ENCODE peak calls at places on chromosome 17, in five cellular contexts. D is activated CD4-positive, alpha-beta T cell treated with anti-CD3 and anti-CD28 coated beads for 4 hours; R is NCI-H187; L is KG1; N is kidney glomerular epithelial cell. E is an unnamed sample.

GRCh38 chr17:16419929-16420271 is 4.5 kb downstream of the TRPV2 start:
- DNase-seq in D (peak), R (no peak), L (no peak), N (no peak), E (no peak)

GRCh38 chr17:8925141-8925540 is 40.4 kb downstream of the PIK3R5 start:
- DNase-seq in D (no peak), R (no peak), L (no peak), N (no peak), E (no peak)

GRCh38 chr17:62897706-62898105 is 68.3 kb upstream of the TANC2 start:
- DNase-seq in D (no peak), R (no peak), L (no peak), N (no peak), E (no peak)

GRCh38 chr17:71530227-71530626 is 590.6 kb upstream of the SOX9 start:
- DNase-seq in D (no peak), R (no peak), L (no peak), N (no peak), E (no peak)

GRCh38 chr17:74296548-74296936 is 22.5 kb downstream of the DNAI2 start:
- DNase-seq in D (peak), R (no peak), L (no peak), N (peak), E (peak)

GRCh38 chr17:17492562-17492961 is 3.6 kb downstream of the RASD1 start:
- DNase-seq in D (no peak), R (no peak), L (no peak), N (no peak), E (no peak)

GRCh38 chr17:49513616-49514373 is 18.7 kb downstream of the NGFR start:
- DNase-seq in D (no peak), R (no peak), L (no peak), N (no peak), E (no peak)

GRCh38 chr17:68314916-68315535 is 23.7 kb downstream of the ARSG start:
- DNase-seq in D (no peak), R (no peak), L (peak), N (no peak), E (no peak)

GRCh38 chr17:48547839-48548686 is 3.2 kb upstream of the HOXB2 start:
- DNase-seq in D (peak), R (no peak), L (no peak), N (no peak), E (no peak)

GRCh38 chr17:20174588-20175265 is 165.6 kb downstream of the SPECC1 start:
- DNase-seq in D (no peak), R (no peak), L (no peak), N (peak), E (no peak)

GRCh38 chr17:3748576-3748975 is 24.9 kb downstream of the HASPIN start:
- DNase-seq in D (no peak), R (no peak), L (no peak), N (no peak), E (no peak)

GRCh38 chr17:42517516-42517915 is 18.5 kb upstream of the NAGLU start:
- DNase-seq in D (peak), R (peak), L (peak), N (peak), E (peak)

GRCh38 chr17:74182041-74182783 is 21.3 kb upstream of the RPL38 start:
- DNase-seq in D (no peak), R (no peak), L (no peak), N (no peak), E (no peak)

GRCh38 chr17:62781356-62781755 is 26.8 kb downstream of the MARCHF10 start:
- DNase-seq in D (no peak), R (peak), L (no peak), N (no peak), E (no peak)

GRCh38 chr17:61253293-61253801 is 146.3 kb upstream of the TBX2 start:
- DNase-seq in D (no peak), R (no peak), L (no peak), N (no peak), E (no peak)